ENCODE peak calls at places on chromosomes 5 and 9, in four cellular contexts. One of them, this sample, is unnamed.

GRCh38 chr9:126700903-126701819 is 87.4 kb downstream of the LMX1B start:
- DNase-seq in spleen: peak; percentile 23
- DNase-seq in brain microvascular endothelial cell: no peak
- DNase-seq in Peyer's patch: no peak
- DNase-seq in this sample: peak; percentile 71

GRCh38 chr5:38468202-38468656 is 88.2 kb downstream of the LIFR start:
- DNase-seq in Peyer's patch: no peak
- DNase-seq in spleen: no peak
- DNase-seq in brain microvascular endothelial cell: peak; percentile 95
- DNase-seq in this sample: no peak

GRCh38 chr5:775960-776861 is 8.3 kb downstream of the ZDHHC11B start:
- DNase-seq in spleen: peak; percentile 57
- DNase-seq in brain microvascular endothelial cell: no peak
- DNase-seq in Peyer's patch: peak; percentile 47
- DNase-seq in this sample: peak; percentile 48

GRCh38 chr5:56696900-56697299 is 118.4 kb upstream of the MAP3K1 start:
- DNase-seq in Peyer's patch: no peak
- DNase-seq in brain microvascular endothelial cell: no peak
- DNase-seq in spleen: no peak
- DNase-seq in this sample: no peak

GRCh38 chr9:92315456-92315855 is 9.7 kb downstream of the NOL8 start:
- DNase-seq in brain microvascular endothelial cell: no peak
- DNase-seq in spleen: no peak
- DNase-seq in Peyer's patch: no peak
- DNase-seq in this sample: no peak

GRCh38 chr5:147935032-147935431 is 28.7 kb upstream of the C5orf46 start:
- DNase-seq in spleen: no peak
- DNase-seq in Peyer's patch: no peak
- DNase-seq in brain microvascular endothelial cell: peak; percentile 59
- DNase-seq in this sample: peak; percentile 52

GRCh38 chr9:126919193-126919592 is 4.6 kb downstream of the RALGPS1 start:
- DNase-seq in Peyer's patch: no peak
- DNase-seq in brain microvascular endothelial cell: no peak
- DNase-seq in spleen: no peak
- DNase-seq in this sample: no peak

GRCh38 chr5:55969956-55970355 is 24.8 kb downstream of the IL6ST start:
- DNase-seq in Peyer's patch: no peak
- DNase-seq in spleen: no peak
- DNase-seq in brain microvascular endothelial cell: peak; percentile 24
- DNase-seq in this sample: no peak

GRCh38 chr5:7391215-7391614 is 4.7 kb upstream of the ADCY2 start:
- DNase-seq in brain microvascular endothelial cell: no peak
- DNase-seq in Peyer's patch: no peak
- DNase-seq in spleen: no peak
- DNase-seq in this sample: peak; percentile 35

GRCh38 chr9:34417734-34418133 is 40.6 kb downstream of the FAM219A start:
- DNase-seq in Peyer's patch: no peak
- DNase-seq in spleen: no peak
- DNase-seq in brain microvascular endothelial cell: no peak
- DNase-seq in this sample: no peak

GRCh38 chr9:2014696-2015580 is at the start of gene SMARCA2:
- DNase-seq in Peyer's patch: peak; percentile 99
- DNase-seq in spleen: peak; percentile 100
- DNase-seq in brain microvascular endothelial cell: peak; percentile 95
- DNase-seq in this sample: peak; percentile 94
- H3K27me3 ChIP-seq in Peyer's patch: no peaks in the 10 kb centered on the region
- H3K27me3 ChIP-seq in spleen: no peaks in the 10 kb centered on the region
- H3K27me3 ChIP-seq in brain microvascular endothelial cell: no peaks in the 10 kb centered on the region
- H3K27me3 ChIP-seq in this sample: peaks cover 65% of the 10 kb centered on the region

DNA sequence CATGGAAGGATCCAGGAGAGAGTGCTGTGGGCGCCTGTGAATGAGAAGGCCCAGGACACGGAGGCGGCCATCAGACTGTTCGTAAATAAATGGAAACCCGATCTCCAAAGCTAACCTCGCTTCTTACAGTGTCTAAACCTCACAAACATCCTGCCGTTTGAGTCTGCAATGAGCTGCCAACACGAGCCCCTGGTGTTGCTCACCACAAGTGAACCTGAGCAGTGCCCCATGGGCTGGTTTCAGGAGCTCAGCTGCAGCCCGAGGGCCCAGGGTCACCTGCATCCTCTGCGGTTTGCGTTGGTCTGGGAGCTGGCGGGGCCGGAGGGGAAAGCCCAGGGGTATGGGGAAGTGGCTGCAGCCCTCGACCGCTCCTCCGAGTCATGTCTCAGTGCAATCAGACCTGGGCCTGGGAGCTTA is 57.9 kb upstream of the RXRA start:
- DNase-seq in Peyer's patch: no peak
- DNase-seq in spleen: peak; percentile 88
- DNase-seq in brain microvascular endothelial cell: no peak
- DNase-seq in this sample: peak; percentile 71
- H3K27me3 ChIP-seq in Peyer's patch: no peaks in the 10 kb centered on the region
- H3K27me3 ChIP-seq in spleen: no peaks in the 10 kb centered on the region
- H3K27me3 ChIP-seq in brain microvascular endothelial cell: peaks cover 20% of the 10 kb centered on the region
- H3K27me3 ChIP-seq in this sample: no peaks in the 10 kb centered on the region

GRCh38 chr5:130272837-130273236 is 368.6 kb downstream of the CHSY3 start:
- DNase-seq in brain microvascular endothelial cell: no peak
- DNase-seq in Peyer's patch: no peak
- DNase-seq in spleen: no peak
- DNase-seq in this sample: no peak

GRCh38 chr5:130268489-130268888 is 364.2 kb downstream of the CHSY3 start:
- DNase-seq in spleen: no peak
- DNase-seq in brain microvascular endothelial cell: no peak
- DNase-seq in Peyer's patch: no peak
- DNase-seq in this sample: no peak

GRCh38 chr5:130270786-130271185 is 366.5 kb downstream of the CHSY3 start:
- DNase-seq in Peyer's patch: no peak
- DNase-seq in spleen: no peak
- DNase-seq in brain microvascular endothelial cell: no peak
- DNase-seq in this sample: no peak

GRCh38 chr5:130267926-130268325 is 363.7 kb downstream of the CHSY3 start:
- DNase-seq in brain microvascular endothelial cell: no peak
- DNase-seq in Peyer's patch: no peak
- DNase-seq in spleen: no peak
- DNase-seq in this sample: no peak
- H3K27me3 ChIP-seq in brain microvascular endothelial cell: no peaks in the 10 kb centered on the region
- H3K27me3 ChIP-seq in Peyer's patch: no peaks in the 10 kb centered on the region
- H3K27me3 ChIP-seq in spleen: no peaks in the 10 kb centered on the region
- H3K27me3 ChIP-seq in this sample: peaks cover 43% of the 10 kb centered on the region

DNA sequence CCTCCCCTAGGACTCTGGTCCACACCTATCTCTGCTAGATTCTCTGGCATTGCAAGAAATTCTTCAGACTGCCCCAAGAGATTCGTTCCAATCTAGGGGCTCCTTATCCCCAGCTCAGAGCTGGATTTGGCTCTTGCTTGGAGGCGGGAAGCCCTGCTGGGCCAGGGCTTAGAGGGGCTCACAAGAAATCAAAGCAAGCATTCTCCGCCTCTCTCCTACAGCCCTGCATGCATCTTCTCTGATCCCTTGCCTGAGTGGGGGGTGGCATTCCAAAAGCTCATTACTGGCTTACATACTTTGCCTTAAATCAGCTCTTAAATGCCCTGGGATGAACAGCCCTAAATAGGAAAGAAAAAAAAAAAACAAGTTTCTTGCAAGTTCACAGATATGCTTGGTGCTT is 75.8 kb downstream of the KCNIP1 start:
- DNase-seq in spleen: no peak
- DNase-seq in Peyer's patch: no peak
- DNase-seq in brain microvascular endothelial cell: no peak
- DNase-seq in this sample: no peak
- H3K27me3 ChIP-seq in spleen: no peaks in the 10 kb centered on the region
- H3K27me3 ChIP-seq in Peyer's patch: no peaks in the 10 kb centered on the region
- H3K27me3 ChIP-seq in brain microvascular endothelial cell: no peaks in the 10 kb centered on the region
- H3K27me3 ChIP-seq in this sample: no peaks in the 10 kb centered on the region

GRCh38 chr5:116576043-116576713 is 1.6 kb upstream of the SEMA6A start:
- DNase-seq in brain microvascular endothelial cell: no peak
- DNase-seq in spleen: peak; percentile 85
- DNase-seq in Peyer's patch: peak; percentile 80
- DNase-seq in this sample: peak; percentile 97
- H3K27me3 ChIP-seq in brain microvascular endothelial cell: peaks cover 33% of the 10 kb centered on the region
- H3K27me3 ChIP-seq in spleen: peaks cover 27% of the 10 kb centered on the region
- H3K27me3 ChIP-seq in Peyer's patch: no peaks in the 10 kb centered on the region
- H3K27me3 ChIP-seq in this sample: no peaks in the 10 kb centered on the region

DNA sequence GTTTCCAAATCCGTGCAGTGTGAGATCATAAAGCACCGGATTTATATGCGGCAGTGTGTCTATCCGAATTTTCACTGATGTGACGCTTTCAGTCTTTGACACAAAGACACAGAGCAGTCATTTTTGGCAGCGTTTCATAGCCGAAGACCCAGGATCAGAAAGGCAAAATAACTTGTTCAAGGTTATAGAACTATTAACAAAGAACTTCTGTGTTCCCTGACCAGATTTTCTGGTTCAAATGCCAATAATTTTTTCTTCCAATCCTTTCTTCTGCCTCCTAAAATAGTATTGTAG is 1.1 kb upstream of the MARCHF11 start:
- DNase-seq in brain microvascular endothelial cell: no peak
- DNase-seq in spleen: no peak
- DNase-seq in Peyer's patch: no peak
- DNase-seq in this sample: no peak
- H3K27me3 ChIP-seq in brain microvascular endothelial cell: peaks cover 15% of the 10 kb centered on the region
- H3K27me3 ChIP-seq in spleen: peaks cover 31% of the 10 kb centered on the region
- H3K27me3 ChIP-seq in Peyer's patch: peaks cover 10% of the 10 kb centered on the region
- H3K27me3 ChIP-seq in this sample: peaks cover 28% of the 10 kb centered on the region

DNA sequence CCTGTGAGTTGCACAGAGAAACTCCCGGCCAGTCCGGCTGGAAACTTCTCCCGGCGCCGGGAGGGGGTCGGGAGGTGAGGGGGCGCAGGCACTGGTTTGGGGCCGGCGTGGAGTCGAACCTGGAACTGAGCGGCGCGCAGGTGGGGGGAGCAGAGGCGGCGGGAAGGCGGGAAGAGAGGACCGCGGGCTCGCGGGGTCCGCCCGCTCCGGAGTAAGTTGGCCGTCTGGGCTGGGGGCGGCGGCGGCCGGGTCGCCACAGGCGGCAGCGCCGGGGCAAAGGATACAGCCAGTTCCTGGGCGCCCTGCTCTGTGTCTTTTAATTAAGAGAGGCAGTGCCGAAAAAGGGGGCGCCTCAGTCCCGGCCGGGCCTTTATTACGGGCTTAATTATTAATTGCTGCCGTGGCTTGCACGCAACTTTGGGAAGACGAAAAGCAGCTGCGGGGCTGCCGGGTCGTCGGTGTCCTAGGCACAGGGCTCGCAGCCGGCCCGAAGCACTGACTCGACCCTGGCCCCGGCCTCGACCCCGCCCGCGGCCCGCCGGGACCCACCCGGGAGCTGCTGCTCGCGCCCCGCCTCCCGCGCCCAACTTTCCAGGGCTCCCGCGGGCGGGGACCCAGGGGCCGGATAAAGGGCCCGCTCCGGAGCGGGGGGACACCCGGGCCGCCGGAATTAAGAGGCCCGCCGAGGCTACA is 1.1 kb downstream of the NTNG2 start:
- DNase-seq in spleen: peak; percentile 80
- DNase-seq in brain microvascular endothelial cell: no peak
- DNase-seq in Peyer's patch: no peak
- DNase-seq in this sample: peak; percentile 78
- H3K27me3 ChIP-seq in spleen: peaks cover 48% of the 10 kb centered on the region
- H3K27me3 ChIP-seq in brain microvascular endothelial cell: peaks cover 52% of the 10 kb centered on the region
- H3K27me3 ChIP-seq in Peyer's patch: peaks cover 30% of the 10 kb centered on the region
- H3K27me3 ChIP-seq in this sample: peaks cover 77% of the 10 kb centered on the region

This sample was measured in H7.